ENCODE peak calls at places on chromosomes 6 and 20, in eight cellular contexts. T is AG04450, S is AG10803, U is prostate gland, P is transverse colon, X is psoas muscle, O is fibroblast of mammary gland, C is hepatocyte. Y is an unnamed sample.

GRCh38 chr20:37727247-37727956 is 33.6 kb downstream of the CTNNBL1 start:
- DNase-seq in S (peak; percentile 73), C (peak; percentile 27), T (no peak), X (no peak), O (peak; percentile 79), U (no peak), P (no peak), Y (no peak)

GRCh38 chr6:87251725-87252124 is 70.7 kb upstream of the SMIM8 start:
- DNase-seq in C (no peak), X (no peak), O (no peak), P (no peak), T (no peak), S (no peak), U (no peak), Y (no peak)

GRCh38 chr6:79525272-79526100 is 11.7 kb downstream of the LCA5 start:
- DNase-seq in P (no peak), T (no peak), U (no peak), S (no peak), C (peak; percentile 66), O (peak; percentile 87), X (peak; percentile 21), Y (no peak)

GRCh38 chr20:21411725-21412124 is 14.4 kb upstream of the NKX2-4 start:
- DNase-seq in U (no peak), S (no peak), O (no peak), C (no peak), P (no peak), T (no peak), X (no peak), Y (no peak)

GRCh38 chr20:7836076-7836475 is 104.2 kb downstream of the HAO1 start:
- DNase-seq in S (no peak), P (no peak), X (no peak), O (peak; percentile 59), U (no peak), C (no peak), T (no peak), Y (no peak)

GRCh38 chr6:42498473-42499128 is 46.9 kb upstream of the TRERF1 start:
- DNase-seq in T (no peak), P (peak; percentile 28), O (no peak), S (no peak), X (no peak), C (peak; percentile 26), U (no peak), Y (no peak)

GRCh38 chr6:87789198-87789899 is 87.3 kb upstream of the AKIRIN2 start:
- DNase-seq in X (no peak), T (no peak), O (peak; percentile 85), U (no peak), C (peak; percentile 75), P (no peak), S (peak; percentile 71), Y (peak; percentile 15)

GRCh38 chr6:158506577-158506976 is 53.3 kb upstream of the TMEM181 start:
- DNase-seq in C (no peak), X (no peak), P (no peak), S (no peak), T (no peak), U (no peak), O (no peak), Y (no peak)

GRCh38 chr6:148760568-148761531 is 14.0 kb downstream of the UST start:
- DNase-seq in O (peak; percentile 98), T (peak; percentile 71), C (peak; percentile 55), S (peak; percentile 98), U (peak; percentile 36), X (peak; percentile 76), P (peak; percentile 51), Y (no peak)

GRCh38 chr6:147970970-147971369 is 371.7 kb upstream of the SASH1 start:
- DNase-seq in C (no peak), P (no peak), S (no peak), X (no peak), O (peak; percentile 8), T (no peak), U (no peak), Y (no peak)

GRCh38 chr6:37236921-37237320 is 20.7 kb upstream of the TBC1D22B start:
- DNase-seq in X (no peak), P (no peak), C (no peak), O (no peak), S (no peak), T (no peak), U (no peak), Y (no peak)

GRCh38 chr6:686528-686927 is 6.4 kb downstream of the EXOC2 start:
- DNase-seq in S (no peak), P (no peak), O (no peak), X (no peak), T (no peak), C (peak; percentile 50), U (no peak), Y (no peak)
- TF ChIP-seq CTCF in S (peak; percentile 32), P (peak; percentile 6), O (no peak), X (peak; percentile 13), T (peak; percentile 32), C (peak; percentile 39), U (no peak), Y (peak; percentile 14)

DNA sequence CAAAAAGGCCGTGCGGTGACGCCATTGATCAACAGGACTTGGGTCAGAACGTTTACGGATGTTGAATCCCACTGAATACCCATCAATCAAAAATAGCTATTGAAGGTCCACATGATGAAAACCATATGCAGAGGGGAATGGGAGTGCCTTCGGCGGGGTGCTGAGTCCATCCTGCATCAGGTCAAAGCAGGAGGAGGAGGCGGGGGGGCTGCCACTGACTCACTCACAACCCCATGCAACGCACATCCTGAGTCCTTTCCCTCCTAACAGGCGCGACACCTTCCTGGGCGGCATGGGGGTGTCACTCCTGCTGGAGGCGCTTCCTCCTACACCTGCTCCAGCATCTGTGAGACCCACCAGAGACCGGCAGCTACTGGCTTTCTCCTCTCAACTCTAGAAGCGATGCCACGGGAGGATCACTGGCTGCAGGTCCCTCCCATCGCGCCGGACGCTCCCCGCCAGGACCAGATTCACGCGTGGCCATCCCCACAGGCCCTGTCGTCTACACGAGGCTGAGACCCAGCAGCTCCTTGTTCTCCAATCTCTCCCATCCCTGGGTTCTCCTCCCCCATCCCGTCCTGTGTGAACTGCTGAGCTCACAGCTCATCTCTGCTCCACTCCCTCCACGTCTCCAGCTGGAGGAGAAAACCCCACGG is 170.6 kb upstream of the THBS2 start:
- DNase-seq in T (no peak), O (peak; percentile 39), S (no peak), C (no peak), U (no peak), X (no peak), P (no peak), Y (no peak)
- H3K4me3 ChIP-seq in T (peak overlapping the region; percentile 50), O (peak overlapping the region; percentile 31), S (no peak overlapping the region), C (no peak overlapping the region), U (no peak overlapping the region), X (peak overlapping the region; percentile 38), P (no peak overlapping the region), Y (peak overlapping the region; percentile 29)

GRCh38 chr6:160221423-160221822 is 37.2 kb downstream of the SLC22A2 start:
- DNase-seq in T (no peak), C (peak; percentile 51), S (peak; percentile 6), X (no peak), P (no peak), O (peak; percentile 9), U (no peak), Y (no peak)
- TF ChIP-seq CTCF in T (no peak), C (peak; percentile 43), S (no peak), X (no peak), P (peak; percentile 7), O (no peak), U (no peak), Y (no peak)

GRCh38 chr6:156782691-156783320 is 5.6 kb downstream of the ARID1B start:
- DNase-seq in U (no peak), T (no peak), S (no peak), C (no peak), P (no peak), O (peak; percentile 30), X (no peak), Y (no peak)
- H3K4me3 ChIP-seq in U (peak overlapping the region; percentile 25), T (peak overlapping the region; percentile 89), S (peak overlapping the region; percentile 87), C (peak overlapping the region; percentile 31), P (no peak overlapping the region), O (peak overlapping the region; percentile 75), X (peak overlapping the region; percentile 76), Y (peak overlapping the region; percentile 92)

GRCh38 chr20:54193817-54194216 is 14.1 kb upstream of the PFDN4 start:
- DNase-seq in C (no peak), O (no peak), T (no peak), S (no peak), P (no peak), U (no peak), X (no peak), Y (no peak)

GRCh38 chr20:54197621-54198604 is 10.0 kb upstream of the PFDN4 start:
- DNase-seq in T (no peak), O (peak; percentile 74), X (no peak), U (no peak), P (no peak), S (peak; percentile 88), C (peak; percentile 52), Y (peak; percentile 56)

GRCh38 chr20:54199283-54199682 is 8.6 kb upstream of the PFDN4 start:
- DNase-seq in S (no peak), T (no peak), O (no peak), U (no peak), X (no peak), C (no peak), P (no peak), Y (no peak)

GRCh38 chr20:54195483-54196472 is 12.1 kb upstream of the PFDN4 start:
- DNase-seq in U (no peak), X (no peak), P (no peak), O (no peak), T (no peak), S (no peak), C (no peak), Y (no peak)

GRCh38 chr20:54194724-54195438 is 13.0 kb upstream of the PFDN4 start:
- DNase-seq in O (peak; percentile 52), P (no peak), C (peak; percentile 31), S (peak; percentile 66), U (no peak), T (no peak), X (no peak), Y (no peak)
- TF ChIP-seq CTCF in O (no peak), P (no peak), C (peak; percentile 23), S (peak; percentile 36), U (no peak), T (peak; percentile 33), X (no peak), Y (peak; percentile 14)